ENCODE peak calls at places on chromosome 20, in seven cellular contexts. One of them, this sample, is unnamed.

GRCh38 chr20:48932375-48932941 is 10.9 kb downstream of the ARFGEF2 start:
- DNase-seq in H1: no peak
- DNase-seq in H9: no peak
- DNase-seq in mesendoderm: no peak
- DNase-seq in mesenchymal stem cell: peak; percentile 43
- DNase-seq in neuronal stem cell: no peak
- DNase-seq in IMR-90: peak; percentile 44
- DNase-seq in this sample: no peak

GRCh38 chr20:24098886-24099285 is 110.3 kb upstream of the GGTLC1 start:
- DNase-seq in IMR-90: peak; percentile 17
- DNase-seq in mesenchymal stem cell: no peak
- DNase-seq in mesendoderm: no peak
- DNase-seq in H1: no peak
- DNase-seq in neuronal stem cell: no peak
- DNase-seq in H9: no peak
- DNase-seq in this sample: peak; percentile 83

GRCh38 chr20:32366380-32366779 is 8.2 kb downstream of the ASXL1 start:
- DNase-seq in mesenchymal stem cell: no peak
- DNase-seq in H1: no peak
- DNase-seq in H9: no peak
- DNase-seq in neuronal stem cell: no peak
- DNase-seq in IMR-90: no peak
- DNase-seq in mesendoderm: no peak
- DNase-seq in this sample: no peak

GRCh38 chr20:4383966-4384365 is 337.7 kb upstream of the PRND start:
- DNase-seq in H1: no peak
- DNase-seq in mesenchymal stem cell: no peak
- DNase-seq in H9: no peak
- DNase-seq in IMR-90: no peak
- DNase-seq in neuronal stem cell: no peak
- DNase-seq in mesendoderm: no peak
- DNase-seq in this sample: no peak

GRCh38 chr20:41889125-41889870 is 271.1 kb upstream of the CHD6 start:
- DNase-seq in H1: no peak
- DNase-seq in mesendoderm: peak; percentile 38
- DNase-seq in mesenchymal stem cell: no peak
- DNase-seq in neuronal stem cell: no peak
- DNase-seq in H9: peak; percentile 37
- DNase-seq in IMR-90: no peak
- DNase-seq in this sample: no peak

GRCh38 chr20:49700411-49701185 is 13.1 kb downstream of the B4GALT5 start:
- DNase-seq in mesendoderm: no peak
- DNase-seq in mesenchymal stem cell: peak; percentile 84
- DNase-seq in neuronal stem cell: no peak
- DNase-seq in IMR-90: peak; percentile 81
- DNase-seq in H1: no peak
- DNase-seq in H9: no peak
- DNase-seq in this sample: peak; percentile 67

GRCh38 chr20:41003143-41003932 is 25.3 kb upstream of the TOP1 start:
- DNase-seq in IMR-90: peak; percentile 99
- DNase-seq in H9: peak; percentile 39
- DNase-seq in mesenchymal stem cell: peak; percentile 99
- DNase-seq in neuronal stem cell: no peak
- DNase-seq in mesendoderm: peak; percentile 66
- DNase-seq in H1: no peak
- DNase-seq in this sample: peak; percentile 40

GRCh38 chr20:4134355-4134834 is 119.0 kb upstream of the RNF24 start:
- DNase-seq in mesenchymal stem cell: peak; percentile 30
- DNase-seq in H1: no peak
- DNase-seq in H9: no peak
- DNase-seq in mesendoderm: no peak
- DNase-seq in IMR-90: no peak
- DNase-seq in neuronal stem cell: no peak
- DNase-seq in this sample: no peak

GRCh38 chr20:12068146-12068545 is 150.5 kb downstream of the BTBD3 start:
- DNase-seq in mesendoderm: peak; percentile 92
- DNase-seq in IMR-90: no peak
- DNase-seq in H9: no peak
- DNase-seq in H1: no peak
- DNase-seq in neuronal stem cell: peak; percentile 23
- DNase-seq in mesenchymal stem cell: peak; percentile 69
- DNase-seq in this sample: peak; percentile 14

GRCh38 chr20:54043044-54043967 is 27.1 kb downstream of the BCAS1 start:
- DNase-seq in H1: no peak
- DNase-seq in mesenchymal stem cell: no peak
- DNase-seq in mesendoderm: no peak
- DNase-seq in neuronal stem cell: no peak
- DNase-seq in IMR-90: no peak
- DNase-seq in H9: no peak
- DNase-seq in this sample: no peak

GRCh38 chr20:6178537-6178936 is 55.7 kb upstream of the FERMT1 start:
- DNase-seq in IMR-90: peak; percentile 51
- DNase-seq in H1: no peak
- DNase-seq in mesenchymal stem cell: peak; percentile 51
- DNase-seq in H9: no peak
- DNase-seq in mesendoderm: peak; percentile 54
- DNase-seq in neuronal stem cell: peak; percentile 24
- DNase-seq in this sample: peak; percentile 42

GRCh38 chr20:9617940-9618339 is 103.5 kb downstream of the LAMP5 start:
- DNase-seq in mesendoderm: peak; percentile 65
- DNase-seq in neuronal stem cell: no peak
- DNase-seq in H1: no peak
- DNase-seq in mesenchymal stem cell: peak; percentile 18
- DNase-seq in H9: no peak
- DNase-seq in IMR-90: peak; percentile 22
- DNase-seq in this sample: peak; percentile 22

GRCh38 chr20:330233-331149 is 5.1 kb downstream of the SOX12 start:
- DNase-seq in H1: peak; percentile 66
- DNase-seq in mesenchymal stem cell: peak; percentile 83
- DNase-seq in IMR-90: peak; percentile 66
- DNase-seq in H9: peak; percentile 72
- DNase-seq in mesendoderm: peak; percentile 90
- DNase-seq in neuronal stem cell: peak; percentile 67
- DNase-seq in this sample: peak; percentile 48

GRCh38 chr20:45157977-45158376 is 16.7 kb upstream of the PI3 start:
- DNase-seq in mesenchymal stem cell: peak; percentile 69
- DNase-seq in H9: no peak
- DNase-seq in neuronal stem cell: no peak
- DNase-seq in IMR-90: peak; percentile 43
- DNase-seq in H1: no peak
- DNase-seq in mesendoderm: no peak
- DNase-seq in this sample: no peak

GRCh38 chr20:8401491-8401890 is 269.4 kb downstream of the PLCB1 start:
- DNase-seq in neuronal stem cell: no peak
- DNase-seq in H9: no peak
- DNase-seq in H1: no peak
- DNase-seq in mesendoderm: peak; percentile 42
- DNase-seq in IMR-90: peak; percentile 44
- DNase-seq in mesenchymal stem cell: no peak
- DNase-seq in this sample: peak; percentile 28

GRCh38 chr20:56579261-56579660 is 46.2 kb downstream of the FAM209B start:
- DNase-seq in H1: no peak
- DNase-seq in H9: no peak
- DNase-seq in neuronal stem cell: no peak
- DNase-seq in mesenchymal stem cell: no peak
- DNase-seq in IMR-90: no peak
- DNase-seq in mesendoderm: no peak
- DNase-seq in this sample: peak; percentile 57

GRCh38 chr20:6026051-6026450 is 27.8 kb downstream of the LRRN4 start:
- DNase-seq in H9: no peak
- DNase-seq in mesendoderm: no peak
- DNase-seq in neuronal stem cell: no peak
- DNase-seq in mesenchymal stem cell: peak; percentile 65
- DNase-seq in H1: no peak
- DNase-seq in IMR-90: peak; percentile 66
- DNase-seq in this sample: no peak

GRCh38 chr20:1377984-1378742 is 14.7 kb downstream of the FKBP1A start:
- DNase-seq in IMR-90: peak; percentile 67
- DNase-seq in H9: no peak
- DNase-seq in mesendoderm: peak; percentile 51
- DNase-seq in neuronal stem cell: no peak
- DNase-seq in H1: no peak
- DNase-seq in mesenchymal stem cell: peak; percentile 43
- DNase-seq in this sample: peak; percentile 60

GRCh38 chr20:11403711-11404110 is 514.0 kb upstream of the BTBD3 start:
- DNase-seq in IMR-90: no peak
- DNase-seq in neuronal stem cell: no peak
- DNase-seq in H9: no peak
- DNase-seq in mesenchymal stem cell: no peak
- DNase-seq in H1: no peak
- DNase-seq in mesendoderm: peak; percentile 78
- DNase-seq in this sample: no peak

GRCh38 chr20:57748601-57749130 is 38.9 kb upstream of the PMEPA1 start:
- DNase-seq in mesenchymal stem cell: peak; percentile 13
- DNase-seq in mesendoderm: peak; percentile 52
- DNase-seq in neuronal stem cell: peak; percentile 6
- DNase-seq in IMR-90: peak; percentile 50
- DNase-seq in H1: no peak
- DNase-seq in H9: no peak
- DNase-seq in this sample: peak; percentile 72

GRCh38 chr20:33127422-33128097 is 40.4 kb upstream of the BPIFA2 start:
- DNase-seq in H9: no peak
- DNase-seq in mesenchymal stem cell: no peak
- DNase-seq in IMR-90: no peak
- DNase-seq in H1: no peak
- DNase-seq in neuronal stem cell: no peak
- DNase-seq in mesendoderm: peak; percentile 40
- DNase-seq in this sample: no peak

GRCh38 chr20:2212457-2213005 is 83.3 kb upstream of the TGM3 start:
- DNase-seq in IMR-90: no peak
- DNase-seq in mesendoderm: no peak
- DNase-seq in mesenchymal stem cell: no peak
- DNase-seq in neuronal stem cell: no peak
- DNase-seq in H9: no peak
- DNase-seq in H1: no peak
- DNase-seq in this sample: no peak

GRCh38 chr20:16158090-16158975 is 414.9 kb downstream of the KIF16B start:
- DNase-seq in mesendoderm: peak; percentile 0
- DNase-seq in H9: no peak
- DNase-seq in H1: no peak
- DNase-seq in neuronal stem cell: no peak
- DNase-seq in mesenchymal stem cell: no peak
- DNase-seq in IMR-90: no peak
- DNase-seq in this sample: peak; percentile 4

GRCh38 chr20:37902504-37903313 is at the start of gene VSTM2L:
- DNase-seq in mesendoderm: peak; percentile 56
- DNase-seq in mesenchymal stem cell: peak; percentile 28
- DNase-seq in H9: peak; percentile 36
- DNase-seq in H1: no peak
- DNase-seq in neuronal stem cell: no peak
- DNase-seq in IMR-90: peak; percentile 47
- DNase-seq in this sample: peak; percentile 39

GRCh38 chr20:44056010-44056698 is 130.8 kb downstream of the JPH2 start:
- DNase-seq in IMR-90: no peak
- DNase-seq in H9: peak; percentile 75
- DNase-seq in mesenchymal stem cell: peak; percentile 8
- DNase-seq in neuronal stem cell: peak; percentile 14
- DNase-seq in H1: peak; percentile 69
- DNase-seq in mesendoderm: peak; percentile 78
- DNase-seq in this sample: no peak

GRCh38 chr20:56032251-56032650 is 26.9 kb upstream of the CBLN4 start:
- DNase-seq in IMR-90: no peak
- DNase-seq in H1: no peak
- DNase-seq in mesendoderm: peak; percentile 23
- DNase-seq in H9: no peak
- DNase-seq in mesenchymal stem cell: no peak
- DNase-seq in neuronal stem cell: peak; percentile 3
- DNase-seq in this sample: peak; percentile 1

GRCh38 chr20:18727032-18727508 is 86.5 kb upstream of the SCP2D1 start:
- DNase-seq in mesenchymal stem cell: no peak
- DNase-seq in H1: no peak
- DNase-seq in IMR-90: no peak
- DNase-seq in mesendoderm: peak; percentile 42
- DNase-seq in neuronal stem cell: no peak
- DNase-seq in H9: no peak
- DNase-seq in this sample: no peak

GRCh38 chr20:15131176-15131575 is 793.8 kb upstream of the FLRT3 start:
- DNase-seq in neuronal stem cell: no peak
- DNase-seq in mesenchymal stem cell: no peak
- DNase-seq in mesendoderm: no peak
- DNase-seq in IMR-90: no peak
- DNase-seq in H9: no peak
- DNase-seq in H1: no peak
- DNase-seq in this sample: no peak
- H2AK5ac ChIP-seq in neuronal stem cell: no peak overlapping the region
- H2AK5ac ChIP-seq in mesenchymal stem cell: no peak overlapping the region
- H2AK5ac ChIP-seq in mesendoderm: no peak overlapping the region
- H2AK5ac ChIP-seq in IMR-90: no peak overlapping the region
- H2AK5ac ChIP-seq in H9: no peak overlapping the region
- H2AK5ac ChIP-seq in H1: no peak overlapping the region
- H2AK5ac ChIP-seq in this sample: no peak overlapping the region

GRCh38 chr20:61896058-61896961 is 169.4 kb downstream of the TAF4 start:
- DNase-seq in mesendoderm: peak; percentile 54
- DNase-seq in H1: peak; percentile 82
- DNase-seq in H9: peak; percentile 74
- DNase-seq in mesenchymal stem cell: peak; percentile 48
- DNase-seq in neuronal stem cell: peak; percentile 56
- DNase-seq in IMR-90: peak; percentile 28
- DNase-seq in this sample: peak; percentile 21
- H2AK5ac ChIP-seq in mesendoderm: no peak overlapping the region
- H2AK5ac ChIP-seq in H1: no peak overlapping the region
- H2AK5ac ChIP-seq in H9: no peak overlapping the region
- H2AK5ac ChIP-seq in mesenchymal stem cell: no peak overlapping the region
- H2AK5ac ChIP-seq in neuronal stem cell: peak overlapping the region; percentile 84
- H2AK5ac ChIP-seq in IMR-90: no peak overlapping the region
- H2AK5ac ChIP-seq in this sample: no peak overlapping the region

GRCh38 chr20:17625246-17626051 is 55.6 kb downstream of the DSTN start:
- DNase-seq in IMR-90: no peak
- DNase-seq in H1: no peak
- DNase-seq in neuronal stem cell: no peak
- DNase-seq in H9: no peak
- DNase-seq in mesenchymal stem cell: no peak
- DNase-seq in mesendoderm: no peak
- DNase-seq in this sample: no peak
- H2AK5ac ChIP-seq in IMR-90: no peak overlapping the region
- H2AK5ac ChIP-seq in H1: no peak overlapping the region
- H2AK5ac ChIP-seq in neuronal stem cell: no peak overlapping the region
- H2AK5ac ChIP-seq in H9: no peak overlapping the region
- H2AK5ac ChIP-seq in mesenchymal stem cell: no peak overlapping the region
- H2AK5ac ChIP-seq in mesendoderm: no peak overlapping the region
- H2AK5ac ChIP-seq in this sample: no peak overlapping the region

GRCh38 chr20:14644698-14645097 is 307.3 kb upstream of the FLRT3 start:
- DNase-seq in mesendoderm: no peak
- DNase-seq in mesenchymal stem cell: no peak
- DNase-seq in IMR-90: no peak
- DNase-seq in H1: no peak
- DNase-seq in neuronal stem cell: no peak
- DNase-seq in H9: no peak
- DNase-seq in this sample: no peak
- H2AK5ac ChIP-seq in mesendoderm: no peak overlapping the region
- H2AK5ac ChIP-seq in mesenchymal stem cell: no peak overlapping the region
- H2AK5ac ChIP-seq in IMR-90: no peak overlapping the region
- H2AK5ac ChIP-seq in H1: no peak overlapping the region
- H2AK5ac ChIP-seq in neuronal stem cell: no peak overlapping the region
- H2AK5ac ChIP-seq in H9: no peak overlapping the region
- H2AK5ac ChIP-seq in this sample: no peak overlapping the region

This sample was measured in trophoblast cell.